ENCODE peak calls at places on chromosomes 12 and 14, in seven cellular contexts. F, L, B, P, U, S and Z are unnamed samples.

GRCh38 chr12:108635997-108636808 is 2.5 kb upstream of the SELPLG start:
- DNase-seq in F (no peak), L (no peak), B (no peak), P (no peak), U (no peak), S (no peak), Z (no peak)

GRCh38 chr14:37320106-37320505 is 122.4 kb downstream of the MIPOL1 start:
- DNase-seq in F (no peak), L (no peak), B (no peak), P (no peak), U (no peak), S (no peak), Z (no peak)

GRCh38 chr12:1702708-1703107 is 11.8 kb downstream of the ADIPOR2 start:
- DNase-seq in F (no peak), L (no peak), B (no peak), P (no peak), U (no peak), S (no peak), Z (no peak)

GRCh38 chr12:97414855-97415254 is 47.7 kb upstream of the RMST start:
- DNase-seq in F (no peak), L (no peak), B (no peak), P (no peak), U (no peak), S (no peak), Z (no peak)

GRCh38 chr12:112584266-112584722 is 165.5 kb downstream of the PTPN11 start:
- DNase-seq in F (no peak), L (no peak), B (no peak), P (no peak), U (peak), S (no peak), Z (no peak)

GRCh38 chr14:106185837-106186233 is 659.5 kb downstream of the TMEM121 start:
- DNase-seq in F (no peak), L (no peak), B (no peak), P (no peak), U (no peak), S (peak), Z (peak)

GRCh38 chr14:39279515-39279914 is 45.8 kb downstream of the MIA2 start:
- DNase-seq in F (no peak), L (no peak), B (no peak), P (no peak), U (no peak), S (no peak), Z (no peak)

GRCh38 chr12:132385923-132386751 is 56.7 kb upstream of the GALNT9 start:
- DNase-seq in F (no peak), L (no peak), B (no peak), P (peak), U (no peak), S (no peak), Z (no peak)

GRCh38 chr14:29126361-29126760 is 359.8 kb downstream of the FOXG1 start:
- DNase-seq in F (no peak), L (no peak), B (no peak), P (no peak), U (no peak), S (no peak), Z (no peak)

GRCh38 chr12:109492371-109492770 is 14.9 kb downstream of the UBE3B start:
- DNase-seq in F (no peak), L (no peak), B (no peak), P (no peak), U (no peak), S (no peak), Z (peak)

GRCh38 chr12:43937947-43938346 is 102.1 kb downstream of the TMEM117 start:
- DNase-seq in F (peak), L (peak), B (peak), P (no peak), U (peak), S (no peak), Z (no peak)

GRCh38 chr12:90959538-90960139 is 4.7 kb upstream of the CCER1 start:
- DNase-seq in F (peak), L (peak), B (peak), P (no peak), U (peak), S (no peak), Z (no peak)

GRCh38 chr14:105209646-105210045 is 28.5 kb upstream of the NUDT14 start:
- DNase-seq in F (no peak), L (no peak), B (no peak), P (no peak), U (no peak), S (no peak), Z (no peak)

GRCh38 chr14:58107041-58107440 is 45.0 kb downstream of the ARMH4 start:
- DNase-seq in F (no peak), L (no peak), B (no peak), P (no peak), U (peak), S (no peak), Z (no peak)

GRCh38 chr12:113276306-113276705 is 55.0 kb downstream of the TPCN1 start:
- DNase-seq in F (peak), L (no peak), B (no peak), P (peak), U (no peak), S (no peak), Z (no peak)

GRCh38 chr12:55743131-55743921 is 404 bp downstream of the GDF11 start:
- DNase-seq in F (peak), L (peak), B (peak), P (peak), U (peak), S (peak), Z (peak)

GRCh38 chr12:92469837-92470236 is 233.0 kb upstream of the PLEKHG7 start:
- DNase-seq in F (peak), L (no peak), B (peak), P (no peak), U (no peak), S (no peak), Z (no peak)

GRCh38 chr12:116934908-116935698 is 24.4 kb downstream of the FBXW8 start:
- DNase-seq in F (no peak), L (no peak), B (no peak), P (no peak), U (no peak), S (no peak), Z (peak)

GRCh38 chr14:61145258-61145902 is 135.8 kb downstream of the TMEM30B start:
- DNase-seq in F (peak), L (no peak), B (peak), P (no peak), U (peak), S (no peak), Z (no peak)